ENCODE peak calls at places on chromosomes 6 and 20, in four cellular contexts. W is K562, M is GM12878, B is HepG2. Z is an unnamed sample.

GRCh38 chr6:88573971-88574370 is 389.4 kb downstream of the RNGTT start:
- DNase-seq in W (no peak), M (no peak), B (no peak), Z (no peak)

GRCh38 chr20:5504061-5504739 is 187.4 kb upstream of the PROKR2 start:
- DNase-seq in W (peak), M (no peak), B (peak), Z (no peak)

GRCh38 chr6:39342692-39343460 is 20.4 kb upstream of the KCNK16 start:
- DNase-seq in W (no peak), M (no peak), B (no peak), Z (no peak)

GRCh38 chr20:4829494-4830211 is 107.9 kb downstream of the PRND start:
- DNase-seq in W (no peak), M (no peak), B (no peak), Z (no peak)

GRCh38 chr20:57377350-57377749 is 13.8 kb upstream of the RBM38 start:
- DNase-seq in W (no peak), M (no peak), B (no peak), Z (no peak)

GRCh38 chr20:51339721-51340450 is 202.6 kb downstream of the NFATC2 start:
- DNase-seq in W (peak), M (no peak), B (no peak), Z (no peak)

GRCh38 chr6:34414999-34415858 is 10.6 kb downstream of the RPS10 start:
- DNase-seq in W (peak), M (no peak), B (peak), Z (no peak)

GRCh38 chr6:13383280-13384163 is 55.2 kb upstream of the TBC1D7 start:
- DNase-seq in W (no peak), M (peak), B (peak), Z (no peak)

GRCh38 chr6:116450769-116451740 is 10.1 kb upstream of the CALHM6 start:
- DNase-seq in W (no peak), M (peak), B (no peak), Z (no peak)

GRCh38 chr6:33508935-33509926 is 54.9 kb downstream of the ZBTB9 start:
- DNase-seq in W (no peak), M (no peak), B (no peak), Z (no peak)

GRCh38 chr6:140566706-140567330 is 1192.4 kb upstream of the CITED2 start:
- DNase-seq in W (no peak), M (no peak), B (no peak), Z (no peak)

GRCh38 chr6:24643925-24644324 is 2.1 kb downstream of the KIAA0319 start:
- DNase-seq in W (no peak), M (no peak), B (no peak), Z (no peak)
- TF ChIP-seq ATF2 in W (no peak), M (no peak), B (no peak), Z (no peak)

DNA sequence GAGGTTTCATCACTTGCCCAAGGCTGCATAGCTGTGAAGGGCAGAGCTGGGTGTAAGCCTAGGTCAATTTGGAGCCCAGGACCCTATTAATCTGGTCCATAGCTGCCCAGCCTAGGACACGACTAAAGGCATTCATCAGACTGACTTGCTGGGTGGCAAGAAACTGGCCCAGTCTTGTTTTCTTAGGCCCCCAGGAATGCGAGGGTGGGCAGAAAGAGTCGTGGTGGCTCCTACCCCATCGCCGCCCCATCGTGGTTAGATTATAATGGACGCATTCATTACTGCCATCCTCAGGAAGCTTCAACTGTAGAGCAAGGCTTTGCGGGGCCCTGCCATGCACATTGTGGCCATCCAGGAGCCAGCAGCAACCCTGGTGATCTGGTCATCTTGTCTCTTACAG is 16.1 kb downstream of the DYNLRB1 start:
- DNase-seq in W (no peak), M (no peak), B (no peak), Z (no peak)
- H2AFZ ChIP-seq in W (no peak), M (no peak), B (no peak), Z (no peak)

GRCh38 chr6:32195652-32195901 is 3.1 kb upstream of the GPSM3 start:
- DNase-seq in W (peak), M (peak), B (peak), Z (peak)

GRCh38 chr6:32194388-32194787 is 1.9 kb upstream of the GPSM3 start:
- DNase-seq in W (no peak), M (no peak), B (no peak), Z (no peak)

GRCh38 chr6:32196682-32197616 is 4.5 kb upstream of the GPSM3 start:
- DNase-seq in W (no peak), M (no peak), B (no peak), Z (no peak)

GRCh38 chr6:32194825-32195651 is 2.6 kb upstream of the GPSM3 start:
- DNase-seq in W (peak), M (no peak), B (no peak), Z (no peak)

DNA sequence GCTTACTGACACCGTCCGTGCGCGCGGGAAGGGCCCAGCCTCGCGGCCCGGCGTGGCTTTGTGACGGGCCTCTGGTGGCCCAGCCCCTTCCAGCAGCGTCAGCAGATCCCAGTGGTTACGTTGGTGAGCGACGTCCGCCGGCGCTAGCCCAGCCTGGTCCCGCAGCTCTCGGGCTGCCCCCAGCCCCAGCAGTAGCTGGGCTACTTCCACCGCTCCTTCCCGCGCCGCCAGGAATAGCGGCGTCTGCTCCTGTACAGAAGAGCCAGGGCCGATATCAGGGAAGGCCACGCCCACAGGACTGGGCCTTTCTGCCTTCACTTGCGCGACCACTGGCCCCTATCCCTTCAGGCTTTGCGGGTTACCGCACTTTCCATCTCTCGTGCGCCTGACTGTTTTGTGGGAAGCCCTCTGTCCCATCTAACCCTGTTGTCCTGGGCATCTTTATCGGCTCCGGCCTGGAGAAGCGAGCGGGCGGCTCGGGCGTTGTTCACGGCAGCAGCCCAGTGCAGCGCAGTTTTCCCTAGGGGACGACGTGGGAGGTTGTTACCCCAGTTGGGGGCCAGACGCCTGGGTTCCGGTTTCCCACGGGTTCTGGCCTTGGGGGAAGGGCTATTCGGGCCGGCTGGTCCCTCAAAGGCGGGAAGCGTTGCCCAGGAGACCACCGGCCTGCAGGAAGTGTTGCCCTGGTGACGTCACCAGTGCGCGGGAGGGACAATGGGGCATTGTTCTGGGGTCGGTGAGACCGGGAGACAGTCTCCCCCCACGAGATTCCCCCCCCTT is 3.6 kb upstream of the GPSM3 start:
- DNase-seq in W (peak), M (peak), B (peak), Z (peak)
- TF ChIP-seq ATF2 in W (peak), M (no peak), B (peak), Z (no peak)

GRCh38 chr20:18999076-18999475 is 185.5 kb downstream of the SCP2D1 start:
- DNase-seq in W (no peak), M (no peak), B (no peak), Z (no peak)
- H2AFZ ChIP-seq in W (no peak), M (no peak), B (no peak), Z (peak)

GRCh38 chr6:16761469-16762264 is 407 bp upstream of the ATXN1 start:
- DNase-seq in W (peak), M (no peak), B (peak), Z (peak)
- TF ChIP-seq ATF2 in W (no peak), M (no peak), B (peak), Z (no peak)

DNA sequence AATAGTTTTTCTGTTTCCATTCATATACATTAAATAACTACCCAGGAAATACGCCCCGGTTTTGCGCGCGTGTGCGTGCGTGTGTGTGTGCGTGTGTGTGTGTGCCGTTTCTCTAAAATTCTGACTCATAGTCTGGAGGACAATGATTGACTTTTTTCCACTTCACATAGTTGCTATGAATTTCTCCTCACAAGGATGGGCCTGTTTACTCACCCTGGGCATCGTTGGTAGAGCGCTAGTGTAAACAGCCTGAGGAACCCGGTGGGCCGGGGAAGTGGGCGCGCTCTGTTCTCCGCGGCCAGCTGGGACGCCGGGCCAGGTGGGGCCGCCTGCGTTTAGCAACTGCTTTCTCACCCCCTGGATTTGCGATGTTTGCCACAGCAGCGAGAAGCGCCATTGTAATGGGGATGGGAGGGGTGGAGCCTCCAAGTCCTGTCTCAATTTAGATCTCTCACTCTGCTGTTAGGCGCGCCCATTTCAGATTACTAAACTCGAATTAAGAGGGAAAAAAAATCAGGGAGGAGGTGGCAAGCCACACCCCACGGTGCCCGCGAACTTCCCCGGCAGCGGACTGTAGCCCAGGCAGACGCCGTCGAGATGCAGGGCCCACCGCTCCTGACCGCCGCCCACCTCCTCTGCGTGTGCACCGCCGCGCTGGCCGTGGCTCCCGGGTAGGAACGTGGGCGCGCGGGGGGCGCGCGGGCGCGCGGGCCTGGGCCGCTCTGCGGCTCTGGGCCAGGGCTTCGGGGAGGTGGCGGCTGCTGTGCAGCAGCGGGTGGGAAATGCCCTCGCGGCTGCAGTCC is at the start of gene CD109:
- DNase-seq in W (no peak), M (no peak), B (peak), Z (peak)
- H2AFZ ChIP-seq in W (no peak), M (peak), B (peak), Z (peak)

GRCh38 chr6:17846762-17847161 is 140.0 kb upstream of the NUP153 start:
- DNase-seq in W (no peak), M (no peak), B (no peak), Z (no peak)
- TF ChIP-seq ATF2 in W (no peak), M (no peak), B (no peak), Z (no peak)

GRCh38 chr20:63636752-63637633 is 10.1 kb upstream of the GMEB2 start:
- DNase-seq in W (no peak), M (no peak), B (no peak), Z (no peak)

GRCh38 chr20:63639093-63639860 is 12.4 kb upstream of the GMEB2 start:
- DNase-seq in W (no peak), M (no peak), B (no peak), Z (no peak)

GRCh38 chr20:63633732-63634131 is 6.8 kb upstream of the GMEB2 start:
- DNase-seq in W (no peak), M (no peak), B (no peak), Z (no peak)

GRCh38 chr20:63640086-63640485 is 13.1 kb downstream of the STMN3 start:
- DNase-seq in W (no peak), M (no peak), B (no peak), Z (no peak)

GRCh38 chr20:63635431-63636141 is 8.7 kb upstream of the GMEB2 start:
- DNase-seq in W (no peak), M (peak), B (no peak), Z (no peak)
- H2AFZ ChIP-seq in W (no peak), M (peak), B (no peak), Z (no peak)

DNA sequence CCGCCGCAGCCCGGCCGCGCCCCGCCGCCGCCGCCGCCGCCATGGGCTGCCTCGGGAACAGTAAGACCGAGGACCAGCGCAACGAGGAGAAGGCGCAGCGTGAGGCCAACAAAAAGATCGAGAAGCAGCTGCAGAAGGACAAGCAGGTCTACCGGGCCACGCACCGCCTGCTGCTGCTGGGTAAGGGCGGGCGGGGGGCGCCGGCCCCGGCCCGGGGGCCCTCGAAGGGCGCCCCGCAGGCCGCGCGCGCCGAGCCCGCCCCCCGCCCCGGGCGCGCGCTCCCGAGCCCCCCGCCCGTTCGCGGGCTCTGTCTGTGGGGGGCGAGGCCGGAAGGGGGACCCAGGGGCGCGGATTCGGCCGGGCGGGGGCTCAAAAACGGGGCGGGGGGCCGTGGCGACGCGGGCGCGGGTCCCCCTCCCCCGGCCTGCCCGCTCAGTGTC is 39.2 kb downstream of the GNAS start:
- DNase-seq in W (peak), M (no peak), B (no peak), Z (no peak)
- TF ChIP-seq ATF2 in W (no peak), M (no peak), B (no peak), Z (no peak)